ENCODE peak calls at places on chromosomes 12 and 14, in five cellular contexts. U, P, S, E and Q are unnamed samples.

GRCh38 chr14:22929848-22930364 is 730 bp upstream of the PRMT5 start:
- DNase-seq in U (no peak), S (no peak), E (no peak), P (no peak), Q (no peak)

GRCh38 chr12:124289634-124290600 is 5.0 kb upstream of the RFLNA start:
- DNase-seq in S (peak), P (no peak), E (peak), U (peak), Q (no peak)

GRCh38 chr12:113186033-113186365 is 478 bp downstream of the RITA1 start:
- DNase-seq in U (peak), E (no peak), P (no peak), S (no peak), Q (no peak)

GRCh38 chr12:10365716-10366433 is 24.0 kb downstream of the KLRK1 start:
- DNase-seq in S (no peak), U (peak), P (no peak), E (no peak), Q (no peak)

GRCh38 chr14:72790887-72791566 is 102.9 kb downstream of the DPF3 start:
- DNase-seq in E (no peak), U (no peak), P (no peak), S (no peak), Q (no peak)

GRCh38 chr12:52151859-52152783 is 39.7 kb downstream of the KRT80 start:
- DNase-seq in S (peak), P (peak), U (peak), E (peak), Q (peak)

GRCh38 chr12:109840349-109841073 is 7.3 kb upstream of the TRPV4 start:
- DNase-seq in E (no peak), P (peak), S (no peak), U (no peak), Q (no peak)

GRCh38 chr14:57574617-57575288 is 81.1 kb upstream of the CCDC198 start:
- DNase-seq in S (no peak), U (no peak), P (peak), E (no peak), Q (no peak)

GRCh38 chr12:53224268-53224896 is 7.6 kb downstream of the RARG start:
- DNase-seq in S (no peak), E (peak), U (no peak), P (peak), Q (no peak)

GRCh38 chr12:64181504-64182291 is 40.4 kb downstream of the KICS2 start:
- DNase-seq in S (peak), P (peak), E (peak), U (peak), Q (no peak)

GRCh38 chr12:124841558-124841945 is 22.1 kb downstream of the SCARB1 start:
- DNase-seq in P (no peak), U (no peak), S (no peak), E (no peak), Q (no peak)

GRCh38 chr12:95351745-95352144 is 122.2 kb upstream of the METAP2 start:
- DNase-seq in P (peak), U (no peak), S (peak), E (no peak), Q (no peak)

GRCh38 chr12:118136559-118137003 is 657 bp downstream of the PEBP1 start:
- DNase-seq in S (peak), U (peak), P (peak), E (peak), Q (no peak)

GRCh38 chr12:112381421-112381897 is 772 bp downstream of the HECTD4 start:
- DNase-seq in S (no peak), U (no peak), P (no peak), E (peak), Q (no peak)

GRCh38 chr14:51093371-51094281 is 1.3 kb downstream of the TRIM9 start:
- DNase-seq in P (peak), U (no peak), E (no peak), S (no peak), Q (peak)

GRCh38 chr14:77151245-77151644 is 9.7 kb upstream of the ZDHHC22 start:
- DNase-seq in U (no peak), P (peak), S (no peak), E (peak), Q (no peak)

GRCh38 chr12:121468451-121468850 is 68.5 kb downstream of the RNF34 start:
- DNase-seq in P (no peak), E (peak), U (peak), S (peak), Q (no peak)

GRCh38 chr12:57611116-57611809 is at the start of gene ARHGEF25:
- DNase-seq in S (peak), E (peak), U (peak), P (peak), Q (no peak)

GRCh38 chr14:22849212-22849819 is 12.9 kb downstream of the MMP14 start:
- DNase-seq in P (peak), U (no peak), S (peak), E (no peak), Q (no peak)

GRCh38 chr12:62484234-62484633 is 17.6 kb downstream of the MON2 start:
- DNase-seq in E (peak), U (no peak), P (no peak), S (no peak), Q (no peak)

GRCh38 chr12:31880340-31880739 is 78.9 kb upstream of the RESF1 start:
- DNase-seq in U (no peak), S (no peak), P (no peak), E (no peak), Q (no peak)

GRCh38 chr14:74015965-74016364 is 3.1 kb downstream of the ENTPD5 start:
- DNase-seq in S (no peak), U (no peak), P (no peak), E (no peak), Q (no peak)

GRCh38 chr12:107319536-107320030 is 226.2 kb upstream of the CRY1 start:
- DNase-seq in S (no peak), E (peak), P (no peak), U (no peak), Q (no peak)

GRCh38 chr12:107320929-107321618 is 227.7 kb upstream of the CRY1 start:
- DNase-seq in S (no peak), U (peak), P (peak), E (peak), Q (peak)

GRCh38 chr12:107318804-107319535 is 225.6 kb upstream of the CRY1 start:
- DNase-seq in S (no peak), U (peak), E (peak), P (peak), Q (no peak)

GRCh38 chr12:107322063-107322462 is 228.7 kb upstream of the CRY1 start:
- DNase-seq in S (no peak), E (no peak), U (no peak), P (no peak), Q (peak)

GRCh38 chr12:107320031-107320928 is 226.9 kb upstream of the CRY1 start:
- DNase-seq in E (peak), P (peak), U (peak), S (no peak), Q (peak)
- H3K4me3 ChIP-seq in E (peak), P (peak), U (peak), S (peak), Q (peak)

GRCh38 chr12:46965137-46965536 is 114.3 kb upstream of the PCED1B start:
- DNase-seq in S (no peak), U (no peak), P (no peak), E (no peak), Q (no peak)
- H3K4me3 ChIP-seq in S (no peak), U (no peak), P (no peak), E (peak), Q (no peak)

GRCh38 chr12:13099910-13100609 is 3.4 kb downstream of the GSG1 start:
- DNase-seq in S (no peak), P (no peak), U (no peak), E (no peak), Q (no peak)

GRCh38 chr12:13100882-13101769 is 2.3 kb downstream of the GSG1 start:
- DNase-seq in P (peak), S (peak), U (peak), E (peak), Q (peak)

GRCh38 chr12:13101854-13102375 is 1.6 kb downstream of the GSG1 start:
- DNase-seq in U (peak), P (no peak), S (peak), E (peak), Q (no peak)

GRCh38 chr12:13099066-13099909 is 4.2 kb downstream of the GSG1 start:
- DNase-seq in E (peak), U (no peak), P (no peak), S (no peak), Q (no peak)

DNA sequence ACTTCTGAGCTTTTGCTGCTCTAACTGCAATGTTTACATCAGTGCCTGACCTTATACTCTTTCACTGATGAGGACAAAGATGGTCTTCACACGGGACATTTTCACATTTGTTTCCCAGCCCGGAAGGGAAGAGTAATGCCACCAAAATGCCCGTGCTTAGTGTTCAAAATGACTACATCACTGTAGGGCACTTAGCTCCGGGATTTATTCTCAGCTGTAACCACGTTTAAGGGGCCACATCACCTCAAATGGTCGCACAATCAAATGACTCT is 2.9 kb downstream of the GSG1 start:
- DNase-seq in P (no peak), S (no peak), E (no peak), U (no peak), Q (no peak)
- H3K4me3 ChIP-seq in P (peak), S (peak), E (peak), U (peak), Q (peak)

DNA sequence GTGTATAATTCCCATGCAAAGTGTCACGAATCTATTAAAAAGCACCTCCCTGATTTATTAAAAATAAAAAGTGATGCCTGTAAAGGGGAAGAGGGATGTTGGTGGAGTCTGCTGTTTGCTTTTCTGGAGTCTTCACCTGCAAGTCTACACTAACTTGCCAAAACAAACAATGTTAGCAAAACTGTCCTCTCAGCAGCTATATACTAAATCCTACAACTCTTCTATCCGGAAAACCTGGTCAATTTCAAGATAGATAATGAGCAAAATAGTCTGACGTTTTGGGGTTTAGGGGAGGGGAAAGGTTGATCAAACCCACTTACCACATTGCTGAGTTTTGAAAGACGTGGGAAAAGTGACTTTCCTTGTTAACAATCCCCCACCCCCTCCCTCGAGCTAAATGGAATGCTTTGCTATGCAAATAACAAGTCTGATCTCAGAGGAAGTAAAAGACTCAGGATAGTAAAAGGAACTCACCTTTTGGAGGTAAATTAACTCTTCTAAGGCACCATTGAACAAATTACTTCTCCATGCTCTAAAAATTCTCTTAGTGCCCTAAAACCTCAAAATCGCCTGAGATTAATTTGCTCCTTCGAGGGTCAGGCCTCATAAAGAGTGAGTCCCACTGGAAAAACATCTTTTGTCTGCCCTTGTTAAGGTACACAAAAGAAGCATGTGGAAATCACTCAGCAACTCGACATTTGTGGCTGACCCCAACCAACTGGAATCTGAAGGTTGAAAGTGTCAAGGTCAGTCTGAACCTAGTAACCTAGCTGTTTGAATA is 13.5 kb downstream of the BMP4 start:
- DNase-seq in E (no peak), P (peak), U (no peak), S (no peak), Q (no peak)
- H3K4me3 ChIP-seq in E (no peak), P (peak), U (no peak), S (no peak), Q (no peak)